ENCODE peak calls at places on chromosomes 12 and 14, in seven cellular contexts. N, P, U, V, Y, I and G are unnamed samples.

GRCh38 chr12:32512910-32513309 is 113.6 kb downstream of the FGD4 start:
- DNase-seq in Y (no peak), V (no peak), N (no peak), P (no peak), U (no peak), I (no peak), G (no peak)

GRCh38 chr14:99215277-99215676 is 56.7 kb downstream of the BCL11B start:
- DNase-seq in N (no peak), Y (no peak), V (no peak), P (no peak), U (no peak), I (no peak), G (no peak)

GRCh38 chr12:64192644-64193043 is 29.5 kb downstream of the KICS2 start:
- DNase-seq in I (no peak), P (no peak), N (no peak), Y (no peak), U (no peak), V (no peak), G (no peak)

GRCh38 chr14:22769369-22769768 is 2.9 kb downstream of the OXA1L start:
- DNase-seq in V (no peak), Y (no peak), N (no peak), U (no peak), I (no peak), P (no peak), G (no peak)

GRCh38 chr14:106044949-106045596 is 518.7 kb downstream of the TMEM121 start:
- DNase-seq in Y (peak), V (no peak), N (no peak), I (peak), P (no peak), U (peak), G (no peak)

GRCh38 chr12:132066345-132066685 is 77.8 kb downstream of the DDX51 start:
- DNase-seq in Y (no peak), I (no peak), P (no peak), V (no peak), N (no peak), U (no peak), G (peak)

GRCh38 chr12:19244312-19244711 is 114.8 kb downstream of the PLEKHA5 start:
- DNase-seq in P (no peak), I (no peak), N (no peak), V (no peak), U (no peak), Y (no peak), G (no peak)

GRCh38 chr12:10212623-10213131 is at the start of gene GABARAPL1:
- DNase-seq in P (peak), Y (peak), N (peak), U (peak), V (peak), I (peak), G (peak)

GRCh38 chr14:92651106-92651792 is 97.2 kb downstream of the LGMN start:
- DNase-seq in Y (no peak), V (no peak), P (no peak), U (no peak), N (no peak), I (no peak), G (no peak)

GRCh38 chr14:93329965-93330608 is 2.7 kb downstream of the BTBD7 start:
- DNase-seq in Y (no peak), P (no peak), N (no peak), I (no peak), U (no peak), V (no peak), G (no peak)

GRCh38 chr12:77064891-77065360 is 443 bp downstream of the E2F7 start:
- DNase-seq in U (no peak), V (no peak), N (no peak), P (no peak), Y (no peak), I (no peak), G (no peak)

GRCh38 chr12:128784030-128784770 is 39.6 kb downstream of the SLC15A4 start:
- DNase-seq in U (no peak), Y (no peak), I (no peak), V (no peak), P (no peak), N (peak), G (no peak)

GRCh38 chr14:61148742-61149350 is 132.3 kb downstream of the TMEM30B start:
- DNase-seq in I (no peak), Y (no peak), P (no peak), V (no peak), N (no peak), U (no peak), G (no peak)

GRCh38 chr12:105032703-105033357 is 46.7 kb downstream of the NOPCHAP1 start:
- DNase-seq in N (peak), Y (no peak), I (peak), P (no peak), U (no peak), V (no peak), G (no peak)

GRCh38 chr14:101561897-101562490 is 699 bp downstream of the DIO3 start:
- DNase-seq in U (no peak), Y (no peak), V (no peak), I (no peak), N (no peak), P (no peak), G (no peak)
- H4K8ac ChIP-seq in U (no peak), Y (no peak), V (no peak), I (no peak), N (no peak), P (no peak), G (no peak)

GRCh38 chr12:125696044-125696443 is 630.8 kb downstream of the AACS start:
- DNase-seq in U (peak), V (no peak), I (no peak), Y (no peak), N (no peak), P (no peak), G (no peak)
- H4K8ac ChIP-seq in U (no peak), V (no peak), I (no peak), Y (no peak), N (no peak), P (no peak), G (no peak)

GRCh38 chr12:7373226-7373625 is 69.4 kb downstream of the ACSM4 start:
- DNase-seq in V (no peak), P (no peak), U (peak), Y (no peak), I (no peak), N (no peak), G (no peak)
- H4K8ac ChIP-seq in V (no peak), P (no peak), U (no peak), Y (no peak), I (no peak), N (no peak), G (no peak)

GRCh38 chr12:89436062-89436461 is 83.8 kb upstream of the DUSP6 start:
- DNase-seq in N (no peak), I (no peak), P (no peak), V (no peak), Y (no peak), U (no peak), G (no peak)

GRCh38 chr12:89429539-89429938 is 77.2 kb upstream of the DUSP6 start:
- DNase-seq in U (no peak), N (no peak), V (no peak), Y (no peak), P (no peak), I (no peak), G (no peak)

GRCh38 chr12:89432396-89432795 is 80.1 kb upstream of the DUSP6 start:
- DNase-seq in P (no peak), U (no peak), I (no peak), N (no peak), Y (no peak), V (no peak), G (no peak)

GRCh38 chr12:89433634-89434033 is 81.3 kb upstream of the DUSP6 start:
- DNase-seq in U (no peak), N (peak), I (no peak), P (no peak), Y (no peak), V (no peak), G (no peak)
- H4K8ac ChIP-seq in U (no peak), N (no peak), I (no peak), P (no peak), Y (no peak), V (no peak), G (no peak)

GRCh38 chr12:6799147-6799546 is 9.8 kb downstream of the CD4 start:
- DNase-seq in Y (no peak), P (no peak), V (no peak), U (no peak), I (no peak), N (no peak), G (no peak)
- H4K8ac ChIP-seq in Y (no peak), P (no peak), V (no peak), U (no peak), I (no peak), N (no peak), G (no peak)

GRCh38 chr12:53344824-53345485 is 8.8 kb upstream of the SP7 start:
- DNase-seq in P (peak), N (peak), I (peak), U (peak), Y (peak), V (peak), G (peak)
- H4K8ac ChIP-seq in P (no peak), N (peak), I (peak), U (no peak), Y (peak), V (no peak), G (peak)

DNA sequence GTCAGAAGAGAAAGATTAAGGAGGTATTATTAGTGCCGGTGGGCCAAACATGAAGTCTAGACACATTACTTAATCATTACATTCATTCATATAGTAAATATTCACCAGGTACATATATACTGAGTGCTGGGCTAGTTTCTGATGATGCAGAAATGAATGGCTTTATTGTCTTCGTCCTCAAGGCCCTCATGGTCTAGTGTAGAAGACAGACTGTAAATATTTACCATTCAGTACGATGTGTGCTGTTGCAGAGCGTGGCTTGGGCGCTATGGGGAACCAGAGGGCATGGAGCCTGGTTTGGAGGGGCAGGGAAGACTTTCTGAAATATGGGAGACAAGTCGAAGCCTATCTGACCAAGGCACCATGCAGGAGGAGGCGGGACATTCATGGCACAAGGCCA is 37.0 kb upstream of the TCL1B start:
- DNase-seq in P (no peak), U (no peak), I (no peak), V (no peak), N (no peak), Y (no peak), G (no peak)
- H4K8ac ChIP-seq in P (no peak), U (no peak), I (no peak), V (no peak), N (no peak), Y (no peak), G (no peak)

GRCh38 chr14:81819344-81819743 is 285.7 kb upstream of the SEL1L start:
- DNase-seq in I (no peak), V (no peak), Y (no peak), U (no peak), P (no peak), N (no peak), G (no peak)

GRCh38 chr14:81818271-81818670 is 284.6 kb upstream of the SEL1L start:
- DNase-seq in U (no peak), I (no peak), V (no peak), P (peak), N (no peak), Y (no peak), G (no peak)

DNA sequence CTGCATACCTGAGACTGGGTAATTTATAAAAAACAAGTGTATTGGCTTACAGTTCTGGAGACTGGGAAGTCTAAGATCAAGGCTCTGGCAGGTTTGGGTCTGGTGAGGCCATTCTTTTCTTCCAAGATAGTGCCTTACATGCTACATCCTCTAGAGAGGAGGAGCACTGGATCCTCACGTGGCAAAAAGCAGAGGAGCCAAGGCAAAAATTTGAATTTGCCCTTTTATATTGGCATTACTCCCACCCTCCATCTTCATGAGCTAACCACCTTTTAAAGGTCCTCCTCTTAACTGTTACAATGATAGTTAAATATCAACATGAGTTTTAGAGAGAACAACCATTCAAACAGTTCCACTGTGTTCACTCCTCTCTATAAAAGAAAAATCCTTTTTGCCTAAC is 286.3 kb upstream of the SEL1L start:
- DNase-seq in I (no peak), Y (no peak), P (no peak), V (no peak), N (no peak), U (no peak), G (no peak)
- H4K8ac ChIP-seq in I (no peak), Y (no peak), P (no peak), V (no peak), N (no peak), U (no peak), G (no peak)

GRCh38 chr12:119936705-119937323 is 52.2 kb upstream of the BICDL1 start:
- DNase-seq in V (no peak), I (no peak), Y (no peak), U (no peak), N (no peak), P (no peak), G (no peak)

GRCh38 chr12:119932921-119933320 is 55.8 kb upstream of the CIT start:
- DNase-seq in Y (no peak), V (no peak), N (no peak), I (no peak), U (no peak), P (no peak), G (no peak)

GRCh38 chr12:119940881-119941280 is 48.2 kb upstream of the BICDL1 start:
- DNase-seq in N (peak), U (no peak), I (no peak), P (no peak), Y (no peak), V (no peak), G (peak)

GRCh38 chr12:119942386-119942785 is 46.6 kb upstream of the BICDL1 start:
- DNase-seq in U (no peak), I (no peak), P (no peak), N (no peak), Y (no peak), V (no peak), G (no peak)

DNA sequence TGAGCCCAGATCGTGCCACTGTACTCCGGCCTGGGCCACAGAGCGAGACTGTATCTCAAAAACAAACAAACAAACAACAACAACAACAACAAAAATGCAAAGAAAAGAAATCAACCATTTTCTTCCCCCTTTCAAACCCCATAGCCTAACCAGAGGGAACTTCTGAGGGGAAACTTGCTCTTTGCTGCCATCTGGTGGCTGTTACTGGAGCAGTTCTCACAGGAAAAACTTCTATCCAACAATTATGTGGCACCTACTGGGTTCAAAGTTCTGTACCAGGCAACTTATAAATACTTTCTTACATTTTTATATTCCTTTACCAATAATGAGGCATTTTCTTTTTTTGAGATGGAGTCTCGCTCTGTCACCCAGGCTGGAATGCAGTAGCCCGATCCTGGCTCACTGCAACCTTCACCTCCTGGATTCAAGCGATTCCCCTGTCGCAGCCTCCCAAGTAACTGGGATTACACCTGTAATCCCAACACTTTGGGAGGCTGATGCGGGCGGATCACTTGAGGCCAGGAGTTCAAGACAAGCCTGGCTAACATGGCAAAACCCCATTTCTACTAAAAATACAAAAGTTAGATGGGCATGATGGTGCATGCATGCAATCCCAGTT is 50.9 kb upstream of the BICDL1 start:
- DNase-seq in U (peak), I (peak), N (peak), P (peak), V (peak), Y (peak), G (peak)
- H4K8ac ChIP-seq in U (no peak), I (no peak), N (no peak), P (no peak), V (no peak), Y (no peak), G (no peak)